ENCODE peak calls at places on chromosome 20, in four cellular contexts. F, A, N and J are unnamed samples.

GRCh38 chr20:420169-420620 is 12.1 kb downstream of the RBCK1 start:
- DNase-seq in F (no peak), A (no peak), N (peak), J (no peak)

GRCh38 chr20:19817017-19817416 is 59.0 kb downstream of the RIN2 start:
- DNase-seq in F (no peak), A (peak), N (no peak), J (no peak)

GRCh38 chr20:46051556-46052323 is 22.7 kb downstream of the SLC12A5 start:
- DNase-seq in F (no peak), A (no peak), N (no peak), J (no peak)

GRCh38 chr20:62201173-62202082 is 18.6 kb downstream of the MTG2 start:
- DNase-seq in F (no peak), A (no peak), N (no peak), J (no peak)

GRCh38 chr20:38631155-38632022 is 29.8 kb downstream of the ARHGAP40 start:
- DNase-seq in F (no peak), A (peak), N (no peak), J (no peak)

GRCh38 chr20:3068075-3068474 is 3.3 kb upstream of the OXT start:
- DNase-seq in F (no peak), A (no peak), N (no peak), J (no peak)

GRCh38 chr20:7736336-7736735 is 203.9 kb downstream of the HAO1 start:
- DNase-seq in F (no peak), A (peak), N (no peak), J (no peak)

GRCh38 chr20:5160882-5161281 is 34.1 kb downstream of the CDS2 start:
- DNase-seq in F (no peak), A (no peak), N (no peak), J (no peak)

GRCh38 chr20:61789329-61789728 is 276.4 kb downstream of the TAF4 start:
- DNase-seq in F (no peak), A (no peak), N (no peak), J (no peak)

GRCh38 chr20:62358171-62358719 is 8.9 kb downstream of the LAMA5 start:
- DNase-seq in F (no peak), A (no peak), N (no peak), J (no peak)

GRCh38 chr20:54633903-54634302 is 158.5 kb downstream of the DOK5 start:
- DNase-seq in F (no peak), A (no peak), N (no peak), J (no peak)